ENCODE peak calls at places on chromosomes 5 and 9, in eight cellular contexts. A is HepG2, K is H1, X is HCT116, B is GM12878, S is endothelial cell of umbilical vein, J is K562, I is A549. D is an unnamed sample.

GRCh38 chr5:52990531-52990925 is 1.4 kb downstream of the ITGA2 start:
- DNase-seq in X (no peak), J (no peak), I (no peak), K (no peak), S (no peak), B (no peak), A (no peak), D (no peak)

GRCh38 chr9:95206143-95206542 is 111.4 kb downstream of the FANCC start:
- DNase-seq in A (no peak), B (no peak), S (no peak), X (no peak), J (no peak), K (no peak), I (no peak), D (no peak)

GRCh38 chr9:70491798-70492736 is 77.6 kb upstream of the KLF9 start:
- DNase-seq in X (no peak), I (no peak), S (no peak), A (no peak), J (no peak), B (no peak), K (no peak), D (no peak)

GRCh38 chr5:172569862-172570558 is 71.1 kb upstream of the NEURL1B start:
- DNase-seq in K (no peak), J (no peak), S (no peak), I (no peak), X (no peak), A (no peak), B (no peak), D (no peak)

GRCh38 chr9:133088146-133088750 is 26.5 kb downstream of the CEL start:
- DNase-seq in X (no peak), K (no peak), B (no peak), A (no peak), S (no peak), I (no peak), J (no peak), D (no peak)

GRCh38 chr5:132003170-132003744 is 8.2 kb downstream of the ACSL6 start:
- DNase-seq in J (no peak), I (no peak), X (no peak), K (peak), B (no peak), S (no peak), A (peak), D (no peak)

GRCh38 chr9:133493845-133494540 is 15.1 kb upstream of the SLC2A6 start:
- DNase-seq in X (no peak), S (no peak), J (no peak), A (no peak), K (no peak), B (no peak), I (no peak), D (no peak)

GRCh38 chr5:123089971-123090640 is 1.1 kb downstream of the PRDM6 start:
- DNase-seq in A (no peak), I (no peak), J (peak), B (no peak), S (peak), X (no peak), K (peak), D (peak)

GRCh38 chr9:117546894-117547293 is 132.0 kb upstream of the ASTN2 start:
- DNase-seq in I (no peak), S (peak), K (no peak), X (no peak), J (no peak), A (no peak), B (no peak), D (no peak)

DNA sequence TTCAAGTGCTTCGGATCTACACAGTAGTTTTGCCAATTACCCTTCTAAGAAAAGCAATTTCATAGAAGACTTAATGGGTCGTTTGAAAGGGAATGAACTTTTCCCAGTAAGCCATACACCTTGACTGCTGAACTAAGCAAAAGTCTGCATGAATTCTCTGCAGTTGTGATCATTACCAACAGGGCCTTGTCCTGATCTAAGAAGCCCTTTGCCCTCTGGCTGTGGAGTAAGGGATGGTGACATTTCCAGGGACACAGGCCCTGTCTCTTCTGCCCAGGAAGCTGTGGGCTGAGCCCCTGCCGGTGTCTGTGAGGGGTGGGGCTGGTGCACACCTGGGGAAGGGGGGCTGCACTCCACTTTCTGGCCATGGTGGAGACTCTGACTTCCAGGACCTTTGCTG is 30.5 kb downstream of the ZDHHC11 start:
- DNase-seq in B (no peak), S (no peak), I (no peak), A (no peak), J (no peak), X (no peak), K (no peak), D (no peak)
- TF ChIP-seq CTCF in B (no peak), S (no peak), I (no peak), A (no peak), J (no peak), X (no peak), K (no peak), D (no peak)

GRCh38 chr5:60978968-60979367 is 34.0 kb downstream of the NDUFAF2 start:
- DNase-seq in B (no peak), J (peak), K (no peak), A (no peak), I (no peak), S (no peak), X (no peak), D (no peak)
- TF ChIP-seq POLR2A in B (no peak), J (no peak), K (no peak), A (no peak), I (no peak), S (no peak), X (no peak), D (no peak)

GRCh38 chr9:126491256-126491879 is 122.4 kb upstream of the LMX1B start:
- DNase-seq in K (no peak), B (no peak), S (peak), I (no peak), J (peak), X (no peak), A (peak), D (peak)
- TF ChIP-seq MAX in K (no peak), B (no peak), S (no peak), I (no peak), J (no peak), X (no peak), A (no peak), D (peak)

GRCh38 chr9:573551-574410 is 267.7 kb upstream of the DMRT1 start:
- DNase-seq in I (no peak), B (no peak), X (no peak), S (no peak), K (no peak), J (no peak), A (peak), D (no peak)
- TF ChIP-seq CTCF in I (no peak), B (no peak), X (no peak), S (no peak), K (no peak), J (no peak), A (no peak), D (no peak)

DNA sequence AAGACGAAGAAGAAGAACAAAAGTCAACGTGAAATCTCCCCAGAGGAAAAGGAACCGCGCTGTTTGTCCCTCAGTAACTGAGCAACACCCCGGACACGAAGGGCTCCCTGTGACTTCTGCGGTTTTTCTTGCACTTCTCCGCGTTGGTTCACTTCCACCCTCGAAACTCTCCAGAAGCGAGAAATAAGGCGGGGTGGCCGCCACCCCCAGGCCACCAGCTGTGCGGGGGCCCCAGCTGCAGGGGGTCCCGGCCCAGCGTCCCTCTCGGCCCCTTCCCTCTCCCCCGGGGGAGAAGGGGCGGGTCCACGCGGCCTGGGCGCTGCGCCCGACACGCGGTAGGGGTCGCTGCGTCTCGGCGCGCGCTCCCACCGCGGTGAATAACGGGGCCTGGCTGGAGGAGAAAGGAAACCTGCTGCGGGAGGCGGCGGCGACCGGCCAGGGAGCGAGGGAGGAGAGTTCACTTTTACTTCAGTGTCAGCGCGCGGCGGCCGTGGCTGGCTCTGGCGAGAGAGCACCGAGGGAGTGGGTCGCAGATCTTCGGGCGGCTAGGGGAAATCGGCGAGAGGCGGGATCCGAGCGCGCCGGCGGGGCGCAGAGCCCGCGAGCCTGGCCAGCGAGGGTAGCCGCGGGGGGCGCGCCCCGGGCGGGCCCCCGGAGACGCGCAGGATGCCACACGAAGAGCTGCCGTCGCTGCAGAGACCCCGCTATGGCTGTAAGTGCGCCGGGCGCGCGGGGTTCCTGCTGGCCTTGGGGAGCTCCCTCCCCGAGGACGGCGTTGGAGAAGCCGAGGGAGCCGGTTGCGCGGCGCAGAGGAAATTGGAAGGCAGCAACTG is at the start of gene IQGAP2:
- DNase-seq in S (peak), K (peak), J (peak), A (peak), I (peak), X (peak), B (no peak), D (peak)
- TF ChIP-seq POLR2A in S (no peak), K (no peak), J (peak), A (peak), I (no peak), X (no peak), B (peak), D (peak)

GRCh38 chr5:5350101-5350500 is 72.4 kb upstream of the ICE1 start:
- DNase-seq in K (no peak), X (no peak), J (peak), B (no peak), S (no peak), A (peak), I (peak), D (peak)
- TF ChIP-seq MAX in K (no peak), X (no peak), J (no peak), B (no peak), S (no peak), A (no peak), I (peak), D (no peak)

GRCh38 chr9:34958411-34958982 is 412 bp downstream of the PHF24 start:
- DNase-seq in B (no peak), I (no peak), X (no peak), J (no peak), A (no peak), K (no peak), S (no peak), D (no peak)

GRCh38 chr9:34956648-34957047 is 1.4 kb upstream of the PHF24 start:
- DNase-seq in K (no peak), B (no peak), X (no peak), A (no peak), I (no peak), J (no peak), S (no peak), D (no peak)

GRCh38 chr9:34961574-34962480 is 3.7 kb downstream of the PHF24 start:
- DNase-seq in X (no peak), A (no peak), B (no peak), J (no peak), K (no peak), I (no peak), S (peak), D (peak)

GRCh38 chr9:34954225-34954624 is 3.9 kb upstream of the PHF24 start:
- DNase-seq in X (no peak), I (no peak), A (no peak), B (no peak), J (no peak), K (no peak), S (no peak), D (no peak)

DNA sequence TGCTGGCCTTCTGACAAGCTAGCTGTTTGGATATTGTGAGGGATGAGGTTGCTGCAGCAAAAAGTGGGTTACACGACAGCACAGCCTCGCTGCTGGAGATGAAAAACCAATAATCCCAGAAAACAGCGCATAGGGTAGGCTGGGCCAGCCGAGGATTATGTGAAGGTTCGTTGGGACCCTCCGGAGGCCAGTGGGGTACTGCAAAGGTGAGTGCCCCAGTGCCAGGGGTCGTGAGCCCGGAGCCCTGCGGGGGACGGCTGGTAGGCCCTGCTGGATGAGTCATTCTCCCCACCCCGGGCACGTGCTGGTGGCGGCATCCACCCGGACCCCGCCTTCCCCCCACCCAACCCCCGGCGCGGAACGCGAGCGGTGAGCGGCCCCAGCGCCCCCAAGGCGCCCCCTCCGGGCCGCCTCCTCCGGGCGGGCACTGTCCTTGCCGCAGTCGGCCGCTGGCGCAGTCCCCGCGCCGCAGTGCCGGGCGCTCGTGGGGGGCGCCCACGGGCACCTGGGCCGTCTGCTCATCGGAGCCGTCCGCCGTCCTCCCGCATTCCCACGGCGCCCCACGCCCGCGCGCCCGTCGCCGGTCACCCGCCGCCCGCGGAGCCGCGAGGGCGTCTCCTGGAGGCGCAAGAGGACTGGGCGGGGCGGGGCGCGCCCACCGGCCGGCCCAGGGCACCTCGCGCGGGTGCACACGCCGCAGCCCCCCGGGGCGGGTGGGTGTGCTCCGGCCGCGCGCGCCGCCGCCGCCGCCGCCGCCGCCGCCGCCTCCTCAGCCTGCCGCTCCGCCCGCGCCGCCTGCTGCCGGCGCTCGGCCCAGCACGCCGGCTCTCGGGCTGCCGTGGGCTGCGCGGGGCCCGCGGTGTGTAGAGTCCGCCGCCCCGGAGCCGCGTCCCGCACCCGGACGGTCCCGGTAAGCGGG is at the start of gene PHF24:
- DNase-seq in J (peak), K (peak), X (no peak), A (no peak), I (no peak), S (no peak), B (no peak), D (no peak)
- TF ChIP-seq CTCF in J (no peak), K (peak), X (no peak), A (no peak), I (no peak), S (no peak), B (no peak), D (no peak)

DNA sequence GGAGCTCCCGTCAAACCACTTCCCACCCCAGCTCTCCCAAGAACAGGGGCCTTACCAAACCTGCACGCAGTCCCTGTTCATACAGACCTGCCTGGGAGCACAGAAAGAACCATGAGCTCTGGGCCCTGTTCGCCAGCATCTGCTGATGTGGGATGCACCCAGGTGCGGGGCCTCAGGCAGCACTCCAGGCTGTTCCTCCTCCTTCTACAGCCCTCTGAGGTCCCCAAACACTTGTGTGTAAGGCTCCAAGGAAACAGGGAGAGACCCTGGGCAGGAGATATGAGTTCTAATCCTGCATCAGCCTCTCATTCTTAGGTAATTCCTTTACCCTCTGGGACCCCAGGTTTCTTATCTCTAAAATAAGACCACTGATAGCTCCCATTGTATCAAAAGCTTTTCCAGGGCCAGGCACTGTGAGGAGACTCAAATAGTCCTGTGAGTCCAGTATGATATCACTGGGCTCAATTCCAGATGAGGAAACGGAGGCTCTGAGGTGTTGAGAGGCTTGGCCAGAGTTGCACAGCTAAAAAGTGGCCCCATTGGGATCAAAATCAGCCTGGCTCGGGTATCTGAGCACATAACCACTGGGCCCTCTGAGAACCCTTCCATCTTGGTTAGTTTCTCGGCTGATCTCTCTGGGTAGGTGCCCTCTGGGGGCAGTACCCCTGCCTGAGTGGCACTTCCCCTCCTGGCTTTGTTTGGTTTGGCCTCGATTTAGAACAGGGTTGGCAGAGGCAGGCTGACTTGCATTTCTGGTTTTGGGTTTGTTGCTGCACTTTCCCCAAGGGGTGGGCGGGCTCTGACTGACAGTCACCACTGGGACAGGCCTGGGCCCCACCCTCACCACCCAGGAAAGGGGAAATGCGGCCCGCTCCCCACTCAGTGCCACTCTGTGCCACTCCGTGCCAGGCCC is 116.8 kb downstream of the RGS3 start:
- DNase-seq in A (no peak), S (peak), B (peak), X (no peak), K (no peak), I (no peak), J (no peak), D (peak)
- TF ChIP-seq POLR2A in A (no peak), S (no peak), B (no peak), X (no peak), K (no peak), I (no peak), J (no peak), D (no peak)

DNA sequence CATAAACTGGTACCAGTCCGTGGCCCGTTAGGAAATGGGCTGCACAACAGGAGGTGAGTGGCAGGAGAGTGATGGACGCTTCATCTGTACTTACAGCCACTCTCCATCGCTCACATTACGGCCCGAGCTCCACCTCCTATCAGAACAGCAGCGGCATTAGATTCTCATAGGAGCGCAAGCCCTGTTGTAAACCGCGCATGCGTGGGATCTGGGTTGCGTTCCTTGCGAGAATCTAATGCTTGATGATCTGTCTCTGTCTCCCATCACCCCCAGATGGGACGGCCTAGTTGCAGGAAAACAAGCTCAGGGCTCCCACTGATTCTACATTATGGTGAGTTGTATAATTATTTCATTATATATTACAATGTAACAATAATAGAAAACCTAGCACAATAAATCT is 480.4 kb downstream of the CCDC171 start:
- DNase-seq in I (no peak), K (no peak), J (no peak), A (no peak), S (no peak), B (no peak), X (no peak), D (no peak)
- TF ChIP-seq MAX in I (no peak), K (no peak), J (no peak), A (no peak), S (no peak), B (no peak), X (no peak), D (no peak)

GRCh38 chr5:142327111-142327842 is 2.5 kb upstream of the SPRY4 start:
- DNase-seq in S (no peak), K (no peak), A (no peak), J (no peak), I (no peak), B (no peak), X (no peak), D (no peak)

GRCh38 chr5:142324377-142324870 is 397 bp downstream of the SPRY4 start:
- DNase-seq in B (no peak), K (no peak), J (peak), A (no peak), S (no peak), I (peak), X (no peak), D (no peak)

GRCh38 chr5:142324871-142325676 is at the start of gene SPRY4:
- DNase-seq in J (peak), S (peak), A (peak), X (peak), I (peak), K (peak), B (peak), D (peak)

GRCh38 chr5:142325677-142326479 is 1.1 kb upstream of the SPRY4 start:
- DNase-seq in K (peak), A (peak), X (peak), S (peak), B (no peak), J (peak), I (peak), D (peak)

DNA sequence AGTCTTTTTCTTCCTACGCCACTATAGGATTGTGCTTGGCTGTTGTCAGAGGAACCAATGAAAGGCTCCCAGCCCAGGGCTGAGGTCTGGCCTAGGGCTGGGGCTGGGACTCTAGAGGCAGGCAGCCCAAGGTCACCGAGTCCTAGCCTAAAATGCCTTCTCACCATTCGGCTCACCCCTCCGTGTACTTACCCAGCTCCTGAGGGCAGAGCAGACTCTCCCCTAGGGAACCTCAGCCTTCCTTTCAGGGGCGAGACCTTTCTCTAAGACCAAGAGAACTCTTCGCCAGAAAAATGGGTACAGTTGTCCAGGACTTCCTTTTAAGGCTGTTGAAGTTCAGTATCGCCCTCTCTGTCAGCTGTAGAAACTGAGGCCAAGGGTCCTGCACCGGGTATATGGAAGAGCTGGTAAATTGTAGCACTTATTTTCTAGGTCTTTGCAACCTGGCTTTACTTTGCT is 1.7 kb upstream of the SPRY4 start:
- DNase-seq in X (no peak), I (no peak), S (no peak), K (no peak), J (no peak), B (no peak), A (no peak), D (peak)
- TF ChIP-seq CTCF in X (no peak), I (no peak), S (no peak), K (no peak), J (no peak), B (no peak), A (no peak), D (no peak)